ENCODE peak calls at places on chromosomes 12 and 14, in four cellular contexts. Q, X, S and B are unnamed samples. For H3K4me1, the result is how much of the 10 kb centered on the place peaks cover.

GRCh38 chr14:33551963-33552362 is 398.9 kb downstream of the EGLN3 start:
- DNase-seq in S (no peak), Q (no peak), X (no peak), B (no peak)

GRCh38 chr12:71904629-71905028 is 34.0 kb upstream of the TPH2 start:
- DNase-seq in X (no peak), S (no peak), Q (no peak), B (no peak)

GRCh38 chr14:37622231-37622923 is 26.9 kb downstream of the TTC6 start:
- DNase-seq in Q (no peak), X (no peak), S (no peak), B (no peak)

GRCh38 chr12:7060353-7060954 is at the start of gene C1S:
- DNase-seq in S (no peak), Q (peak), X (peak), B (peak)

GRCh38 chr14:58476320-58476719 is 48.8 kb downstream of the KIAA0586 start:
- DNase-seq in S (no peak), X (no peak), Q (no peak), B (no peak)

GRCh38 chr12:80778005-80778541 is 61.4 kb downstream of the MYF5 start:
- DNase-seq in Q (peak), S (peak), X (peak), B (peak)

GRCh38 chr14:20626274-20626673 is 15.2 kb downstream of the OR6S1 start:
- DNase-seq in Q (no peak), S (no peak), X (no peak), B (no peak)

GRCh38 chr12:96257550-96258392 is 63.6 kb downstream of the ELK3 start:
- DNase-seq in S (no peak), X (no peak), Q (peak), B (no peak)

GRCh38 chr14:26589998-26590397 is 7.8 kb downstream of the NOVA1 start:
- DNase-seq in S (no peak), X (no peak), Q (no peak), B (no peak)

GRCh38 chr12:22625671-22626251 is 790 bp downstream of the ETNK1 start:
- DNase-seq in S (peak), X (peak), Q (peak), B (peak)

GRCh38 chr14:50366115-50366514 is 30.6 kb downstream of the CDKL1 start:
- DNase-seq in S (no peak), X (no peak), Q (peak), B (no peak)

GRCh38 chr12:32120419-32120818 is 13.8 kb downstream of the BICD1 start:
- DNase-seq in S (no peak), Q (peak), X (no peak), B (no peak)

GRCh38 chr14:64845878-64846277 is 33.8 kb downstream of the SPTB start:
- DNase-seq in X (peak), Q (peak), S (no peak), B (no peak)

GRCh38 chr12:27142102-27142721 is 59.8 kb upstream of the C12orf71 start:
- DNase-seq in Q (peak), X (peak), S (no peak), B (peak)

GRCh38 chr12:31485570-31485969 is 105.4 kb downstream of the DENND5B start:
- DNase-seq in S (no peak), X (no peak), Q (peak), B (no peak)

GRCh38 chr14:104285483-104285790 is 147.1 kb downstream of the KIF26A start:
- DNase-seq in Q (no peak), X (no peak), S (no peak), B (no peak)

GRCh38 chr12:45168976-45169375 is 46.9 kb upstream of the ANO6 start:
- DNase-seq in S (no peak), Q (no peak), X (no peak), B (no peak)

GRCh38 chr12:51951843-51952722 is 584 bp downstream of the ACVR1B start:
- DNase-seq in Q (no peak), S (no peak), X (peak), B (no peak)

GRCh38 chr14:104821229-104821945 is 20.5 kb downstream of the ZBTB42 start:
- DNase-seq in X (no peak), S (no peak), Q (no peak), B (no peak)

GRCh38 chr14:64937821-64938193 is 4.7 kb downstream of the GPX2 start:
- DNase-seq in X (no peak), S (no peak), Q (peak), B (peak)

GRCh38 chr12:6241495-6241894 is 41.3 kb downstream of the CD9 start:
- DNase-seq in Q (no peak), X (peak), S (no peak), B (no peak)

GRCh38 chr14:36773136-36773540 is 111.5 kb downstream of the PAX9 start:
- DNase-seq in S (no peak), Q (peak), X (peak), B (peak)

GRCh38 chr14:97106609-97107008 is 309.4 kb downstream of the VRK1 start:
- DNase-seq in Q (no peak), S (no peak), X (no peak), B (no peak)

GRCh38 chr12:953776-954175 is 4.3 kb upstream of the RAD52 start:
- DNase-seq in S (no peak), X (peak), Q (peak), B (no peak)

GRCh38 chr12:464484-465267 is 4.9 kb downstream of the B4GALNT3 start:
- DNase-seq in Q (no peak), S (no peak), X (no peak), B (no peak)

GRCh38 chr14:53533384-53533975 is 380.4 kb upstream of the DDHD1 start:
- DNase-seq in S (no peak), Q (no peak), X (no peak), B (no peak)

GRCh38 chr14:58966991-58967390 is 221.5 kb upstream of the DAAM1 start:
- DNase-seq in X (no peak), S (no peak), Q (no peak), B (no peak)

GRCh38 chr12:42255875-42256261 is 17.8 kb upstream of the YAF2 start:
- DNase-seq in Q (no peak), S (no peak), X (no peak), B (no peak)

GRCh38 chr12:54352891-54353874 is 11.1 kb downstream of the GPR84 start:
- DNase-seq in Q (peak), X (peak), S (no peak), B (no peak)

GRCh38 chr14:91396959-91397815 is 20.4 kb downstream of the CCDC88C start:
- DNase-seq in S (no peak), Q (no peak), X (peak), B (no peak)

GRCh38 chr12:104630230-104630670 is 173.5 kb downstream of the CHST11 start:
- DNase-seq in X (no peak), S (no peak), Q (no peak), B (no peak)

GRCh38 chr12:124919646-124920352 is 5.3 kb upstream of the UBC start:
- DNase-seq in Q (peak), X (peak), S (peak), B (no peak)

GRCh38 chr14:58643366-58643765 is 5.6 kb downstream of the DACT1 start:
- DNase-seq in S (no peak), X (no peak), Q (no peak), B (no peak)

GRCh38 chr14:65077318-65077717 is 25.0 kb downstream of the MAX start:
- DNase-seq in Q (no peak), S (no peak), X (no peak), B (no peak)

GRCh38 chr12:109953656-109954055 is 42.5 kb downstream of the GIT2 start:
- DNase-seq in X (no peak), Q (no peak), S (no peak), B (no peak)

GRCh38 chr12:110141389-110141788 is 17.2 kb downstream of the IFT81 start:
- DNase-seq in Q (peak), S (no peak), X (no peak), B (no peak)

GRCh38 chr14:22008098-22008412 is 334.4 kb upstream of the OR4E1 start:
- DNase-seq in X (no peak), S (no peak), Q (no peak), B (no peak)

DNA sequence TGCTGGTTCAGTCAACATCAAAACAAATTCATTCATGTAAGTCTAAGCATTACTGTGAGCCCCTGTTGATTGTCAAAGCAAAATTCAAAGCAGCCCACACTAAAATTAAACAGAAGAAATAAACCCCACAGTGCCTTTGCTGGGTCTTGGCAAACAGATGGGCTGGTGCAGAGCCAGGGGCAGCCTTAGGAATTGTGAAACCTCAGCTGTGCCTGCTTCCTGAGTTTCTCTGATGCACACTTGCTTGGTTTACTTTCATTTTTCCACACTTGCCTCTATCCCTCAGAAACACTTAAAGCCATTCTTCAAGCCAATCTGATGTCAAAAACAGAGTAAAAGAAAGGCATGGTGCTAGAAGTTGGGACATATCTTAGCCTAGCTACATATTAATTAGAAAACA is 6.5 kb upstream of the PLEKHG7 start:
- DNase-seq in Q (peak), S (no peak), X (no peak), B (no peak)
- TF ChIP-seq ELK1 in Q (no peak), S (no peak), X (no peak), B (no peak)

GRCh38 chr14:100860556-100861187 is 34.8 kb downstream of the MEG3 start:
- DNase-seq in Q (no peak), X (no peak), S (no peak), B (no peak)
- H3K4me1 ChIP-seq in Q (under half), X (under half), S (under half), B (under half)

GRCh38 chr12:122935318-122935717 is 30.9 kb downstream of the ABCB9 start:
- DNase-seq in S (no peak), X (peak), Q (no peak), B (no peak)

GRCh38 chr12:122937622-122938091 is 28.6 kb downstream of the ABCB9 start:
- DNase-seq in X (no peak), S (no peak), Q (no peak), B (no peak)

GRCh38 chr12:122942609-122943008 is 23.7 kb downstream of the ABCB9 start:
- DNase-seq in S (no peak), X (no peak), Q (peak), B (no peak)

GRCh38 chr12:122943196-122943595 is 23.1 kb downstream of the ABCB9 start:
- DNase-seq in Q (peak), S (no peak), X (no peak), B (no peak)

GRCh38 chr12:122939151-122939550 is 27.1 kb downstream of the ABCB9 start:
- DNase-seq in Q (no peak), S (no peak), X (no peak), B (no peak)
- TF ChIP-seq ELK1 in Q (no peak), S (no peak), X (no peak), B (no peak)

GRCh38 chr12:119668315-119668651 is 350 bp downstream of the PRKAB1 start:
- DNase-seq in Q (peak), X (no peak), S (no peak), B (no peak)
- H3K4me1 ChIP-seq in Q (under half), X (under half), S (under half), B (under half)

DNA sequence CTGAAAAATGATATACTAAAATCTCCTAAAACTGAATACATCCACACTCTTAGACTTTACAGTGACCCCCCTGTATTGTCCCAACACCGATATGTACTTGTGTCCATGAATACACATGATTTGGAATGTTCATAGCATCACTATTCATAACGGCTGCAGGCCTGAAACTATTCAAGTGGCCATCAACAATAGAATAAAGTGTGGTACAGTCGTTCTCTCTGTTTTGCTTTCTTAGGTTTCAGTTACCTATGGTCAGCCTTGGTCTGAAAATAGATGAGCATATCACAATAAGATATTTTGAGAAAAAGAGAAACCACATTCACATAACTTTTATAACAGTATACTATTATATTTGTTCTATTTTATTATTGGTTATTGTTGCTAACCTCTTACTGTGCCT is 150.6 kb downstream of the ASCL4 start:
- DNase-seq in S (no peak), X (no peak), Q (no peak), B (no peak)
- TF ChIP-seq ELK1 in S (no peak), X (no peak), Q (no peak), B (no peak)